ENCODE peak calls at places on chromosomes 3 and 15, in nine cellular contexts. U, Q, L, C, J, P, T, K and B are unnamed samples.

GRCh38 chr15:59020321-59020720 is 32.9 kb downstream of the RNF111 start:
- DNase-seq in U (no peak), Q (no peak), L (peak), C (no peak), J (no peak), P (no peak), T (no peak), K (no peak), B (no peak)

GRCh38 chr3:73664389-73664788 is 39.6 kb upstream of the PDZRN3 start:
- DNase-seq in U (no peak), Q (no peak), L (no peak), C (no peak), J (no peak), P (no peak), T (no peak), K (no peak), B (no peak)

GRCh38 chr15:51198701-51199253 is 104.1 kb upstream of the TNFAIP8L3 start:
- DNase-seq in U (no peak), Q (no peak), L (no peak), C (no peak), J (no peak), P (no peak), T (no peak), K (no peak), B (no peak)

GRCh38 chr3:165336786-165337185 is 140.6 kb upstream of the SLITRK3 start:
- DNase-seq in U (no peak), Q (no peak), L (no peak), C (no peak), J (no peak), P (no peak), T (no peak), K (no peak), B (no peak)

GRCh38 chr3:160879859-160880258 is 123.8 kb downstream of the PPM1L start:
- DNase-seq in U (no peak), Q (no peak), L (no peak), C (no peak), J (no peak), P (no peak), T (no peak), K (no peak), B (no peak)

GRCh38 chr15:73599934-73600333 is 33.3 kb downstream of the NPTN start:
- DNase-seq in U (peak), Q (no peak), L (peak), C (no peak), J (no peak), P (no peak), T (no peak), K (peak), B (no peak)

GRCh38 chr3:128714887-128715496 is 11.0 kb upstream of the RAB7A start:
- DNase-seq in U (no peak), Q (no peak), L (no peak), C (no peak), J (no peak), P (peak), T (no peak), K (no peak), B (no peak)

GRCh38 chr15:45780352-45780751 is 145.5 kb downstream of the SQOR start:
- DNase-seq in U (no peak), Q (no peak), L (no peak), C (no peak), J (no peak), P (no peak), T (no peak), K (no peak), B (no peak)

GRCh38 chr3:146227486-146227885 is 23.4 kb downstream of the PLSCR4 start:
- DNase-seq in U (no peak), Q (no peak), L (no peak), C (no peak), J (no peak), P (no peak), T (no peak), K (no peak), B (no peak)

GRCh38 chr3:140995881-140996280 is 54.2 kb downstream of the SLC25A36 start:
- DNase-seq in U (no peak), Q (no peak), L (peak), C (no peak), J (no peak), P (no peak), T (no peak), K (no peak), B (no peak)

GRCh38 chr3:171874879-171875278 is 31.7 kb downstream of the TMEM212 start:
- DNase-seq in U (no peak), Q (no peak), L (peak), C (no peak), J (no peak), P (no peak), T (no peak), K (no peak), B (no peak)

GRCh38 chr3:195227871-195228270 is 43.1 kb downstream of the XXYLT1 start:
- DNase-seq in U (no peak), Q (no peak), L (no peak), C (no peak), J (peak), P (peak), T (no peak), K (no peak), B (no peak)

GRCh38 chr15:65072027-65072426 is 4.2 kb upstream of the RASL12 start:
- DNase-seq in U (no peak), Q (no peak), L (peak), C (no peak), J (no peak), P (no peak), T (no peak), K (no peak), B (no peak)

GRCh38 chr3:124107074-124107473 is 115.2 kb upstream of the ROPN1 start:
- DNase-seq in U (peak), Q (no peak), L (no peak), C (no peak), J (no peak), P (no peak), T (no peak), K (no peak), B (no peak)

GRCh38 chr3:33884204-33884561 is 85.8 kb downstream of the PDCD6IP start:
- DNase-seq in U (peak), Q (peak), L (peak), C (no peak), J (no peak), P (no peak), T (no peak), K (peak), B (no peak)

GRCh38 chr15:55461447-55461846 is 46.6 kb downstream of the DNAAF4 start:
- DNase-seq in U (no peak), Q (no peak), L (no peak), C (no peak), J (no peak), P (no peak), T (no peak), K (no peak), B (no peak)

GRCh38 chr15:85094685-85095084 is 113.0 kb downstream of the PDE8A start:
- DNase-seq in U (peak), Q (no peak), L (peak), C (no peak), J (no peak), P (no peak), T (no peak), K (no peak), B (no peak)

GRCh38 chr3:193231201-193231600 is 9.8 kb upstream of the PLAAT1 start:
- DNase-seq in U (no peak), Q (no peak), L (no peak), C (no peak), J (no peak), P (no peak), T (no peak), K (no peak), B (no peak)

GRCh38 chr15:42890161-42890913 is 30.2 kb downstream of the TTBK2 start:
- DNase-seq in U (peak), Q (peak), L (peak), C (no peak), J (no peak), P (no peak), T (no peak), K (peak), B (no peak)

GRCh38 chr3:194296448-194296831 is 54.7 kb downstream of the CPN2 start:
- DNase-seq in U (peak), Q (no peak), L (peak), C (no peak), J (peak), P (peak), T (no peak), K (peak), B (no peak)

GRCh38 chr3:63940389-63940757 is 28.2 kb upstream of the SCAANT1 start:
- DNase-seq in U (peak), Q (no peak), L (peak), C (no peak), J (no peak), P (no peak), T (no peak), K (no peak), B (no peak)

GRCh38 chr3:174097686-174098085 is 700.1 kb downstream of the NLGN1 start:
- DNase-seq in U (no peak), Q (no peak), L (no peak), C (no peak), J (no peak), P (no peak), T (no peak), K (no peak), B (no peak)
- TF ChIP-seq CTCF in U (no peak), Q (no peak), L (no peak), C (no peak), J (no peak), P (no peak), T (no peak), K (no peak), B (no peak)

GRCh38 chr3:42071720-42072582 is 19.2 kb upstream of the TRAK1 start:
- DNase-seq in U (peak), Q (peak), L (peak), C (peak), J (peak), P (no peak), T (no peak), K (peak), B (peak)
- TF ChIP-seq CTCF in U (no peak), Q (no peak), L (no peak), C (no peak), J (no peak), P (no peak), T (no peak), K (no peak), B (no peak)

DNA sequence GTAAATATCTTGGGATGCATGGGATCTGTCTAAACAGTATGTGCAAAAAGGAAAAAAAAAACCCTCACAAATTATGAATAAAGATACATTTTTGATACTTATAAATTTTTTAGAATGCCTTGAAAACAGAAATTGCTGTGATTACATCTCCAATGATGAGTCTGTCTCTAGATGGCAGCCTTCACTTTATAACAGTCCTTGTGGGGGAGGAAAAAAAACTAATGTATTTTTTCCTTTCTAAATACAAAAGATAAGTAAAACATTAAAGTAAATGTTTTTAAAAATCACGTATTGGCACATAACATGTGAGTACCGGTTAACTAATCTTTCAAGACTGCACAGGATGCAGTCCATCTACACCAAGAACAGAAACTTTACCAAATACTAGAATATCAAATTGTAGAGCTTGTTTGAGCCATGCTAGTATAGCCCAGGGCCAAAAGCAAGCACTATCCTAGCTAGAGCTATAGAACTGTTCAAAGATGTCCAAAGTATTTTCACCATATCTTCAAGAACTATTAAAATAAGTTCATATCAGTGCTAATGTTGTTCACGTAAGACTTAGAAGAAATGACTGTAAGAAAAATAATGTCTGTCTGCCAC is 206.4 kb downstream of the STAG1 start:
- DNase-seq in U (peak), Q (no peak), L (peak), C (no peak), J (no peak), P (no peak), T (no peak), K (peak), B (no peak)
- TF ChIP-seq CTCF in U (peak), Q (no peak), L (no peak), C (no peak), J (no peak), P (peak), T (no peak), K (no peak), B (peak)

GRCh38 chr15:52496776-52497470 is 31.8 kb downstream of the MYO5A start:
- DNase-seq in U (peak), Q (no peak), L (peak), C (no peak), J (no peak), P (no peak), T (no peak), K (peak), B (no peak)
- TF ChIP-seq CTCF in U (no peak), Q (no peak), L (no peak), C (no peak), J (no peak), P (no peak), T (no peak), K (no peak), B (no peak)

GRCh38 chr3:100647171-100647570 is 37.8 kb downstream of the ADGRG7 start:
- DNase-seq in U (no peak), Q (no peak), L (no peak), C (no peak), J (no peak), P (no peak), T (no peak), K (no peak), B (no peak)

GRCh38 chr3:100645913-100646312 is 36.5 kb downstream of the ADGRG7 start:
- DNase-seq in U (no peak), Q (no peak), L (no peak), C (no peak), J (no peak), P (no peak), T (no peak), K (no peak), B (no peak)

GRCh38 chr3:100647673-100648072 is 38.3 kb downstream of the ADGRG7 start:
- DNase-seq in U (no peak), Q (no peak), L (no peak), C (no peak), J (no peak), P (no peak), T (no peak), K (no peak), B (no peak)

GRCh38 chr3:100653731-100654309 is 44.4 kb downstream of the ADGRG7 start:
- DNase-seq in U (no peak), Q (no peak), L (no peak), C (no peak), J (no peak), P (no peak), T (no peak), K (no peak), B (no peak)

GRCh38 chr3:100650651-100651611 is 41.5 kb downstream of the ADGRG7 start:
- DNase-seq in U (peak), Q (no peak), L (peak), C (no peak), J (no peak), P (no peak), T (no peak), K (peak), B (no peak)
- TF ChIP-seq CTCF in U (no peak), Q (no peak), L (no peak), C (no peak), J (no peak), P (no peak), T (no peak), K (no peak), B (no peak)

GRCh38 chr3:112682361-112682760 is 41.4 kb upstream of the CCDC80 start:
- DNase-seq in U (peak), Q (no peak), L (peak), C (no peak), J (no peak), P (no peak), T (no peak), K (no peak), B (no peak)
- TF ChIP-seq CTCF in U (no peak), Q (no peak), L (no peak), C (no peak), J (no peak), P (no peak), T (no peak), K (no peak), B (no peak)

GRCh38 chr15:26179906-26180305 is 316.8 kb upstream of the ATP10A start:
- DNase-seq in U (peak), Q (no peak), L (no peak), C (no peak), J (no peak), P (no peak), T (no peak), K (no peak), B (no peak)
- TF ChIP-seq CTCF in U (peak), Q (no peak), L (no peak), C (peak), J (no peak), P (no peak), T (no peak), K (no peak), B (peak)

GRCh38 chr3:14577897-14578296 is 37.8 kb upstream of the GRIP2 start:
- DNase-seq in U (no peak), Q (no peak), L (no peak), C (no peak), J (no peak), P (no peak), T (no peak), K (no peak), B (no peak)
- TF ChIP-seq CTCF in U (no peak), Q (no peak), L (no peak), C (no peak), J (no peak), P (no peak), T (no peak), K (no peak), B (peak)

DNA sequence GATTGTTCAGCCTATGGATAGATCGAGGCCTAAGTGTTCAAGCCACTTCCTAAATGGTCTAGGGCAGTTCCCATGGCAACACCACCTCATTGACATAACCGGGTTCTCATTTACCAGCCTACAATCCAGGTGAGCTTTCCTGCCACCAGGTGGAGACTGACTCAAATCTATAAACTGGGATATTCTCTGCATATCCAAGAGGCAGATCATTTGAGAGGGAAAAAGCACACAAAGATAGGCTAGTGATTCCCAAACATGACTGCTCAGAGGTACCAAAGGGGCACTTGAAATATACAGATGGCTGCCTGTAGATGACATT is 141.3 kb upstream of the PROK2 start:
- DNase-seq in U (no peak), Q (no peak), L (peak), C (no peak), J (no peak), P (no peak), T (no peak), K (no peak), B (no peak)
- TF ChIP-seq CTCF in U (peak), Q (no peak), L (no peak), C (no peak), J (no peak), P (peak), T (peak), K (no peak), B (peak)

DNA sequence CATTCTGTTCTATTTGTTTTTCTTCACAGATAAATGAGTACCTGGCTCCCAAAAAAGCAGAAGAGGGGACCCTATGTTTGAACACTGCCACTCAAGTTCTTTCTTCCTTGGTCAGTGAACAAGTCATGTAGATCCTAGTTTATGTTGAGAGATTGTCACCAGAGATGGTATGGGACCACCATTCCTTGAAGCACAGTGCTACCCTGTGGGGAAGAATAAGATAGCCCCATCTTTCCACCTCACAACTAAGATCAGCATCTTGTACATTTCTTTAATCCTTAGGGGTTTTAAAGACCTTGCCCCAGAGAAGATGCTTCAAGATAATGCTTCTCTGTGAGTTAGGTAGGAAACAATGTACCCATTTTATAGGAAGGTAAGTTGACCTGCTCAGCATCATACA is 233.5 kb upstream of the WNT5A start:
- DNase-seq in U (peak), Q (no peak), L (peak), C (no peak), J (no peak), P (no peak), T (no peak), K (no peak), B (no peak)
- TF ChIP-seq CTCF in U (peak), Q (peak), L (peak), C (no peak), J (no peak), P (peak), T (no peak), K (no peak), B (peak)